ENCODE peak calls at places on chromosomes 1 and 21, in nine cellular contexts. N is MV-4-11; P is H54; T is ovary; X is AG08396; R is HTR-8/SVneo; K is stimulated activated CD4-positive, alpha-beta T cell treated with anti-CD3 and anti-CD28 coated beads, Interleukin-4, amount 100 ng/mL, for 1 hour; B is heart left ventricle; H is fibroblast of mammary gland. G is an unnamed sample.

GRCh38 chr1:160081261-160081936 is at the start of gene KCNJ9:
- DNase-seq in R (no peak), N (no peak), H (peak), K (no peak), B (no peak), P (no peak), T (no peak), X (peak), G (no peak)

GRCh38 chr1:55310517-55310927 is 95.4 kb upstream of the USP24 start:
- DNase-seq in T (no peak), B (no peak), K (no peak), X (peak), N (no peak), R (peak), H (peak), P (peak), G (no peak)

GRCh38 chr1:12553963-12554362 is 64.0 kb downstream of the DHRS3 start:
- DNase-seq in K (no peak), T (no peak), R (no peak), B (no peak), P (no peak), X (peak), H (peak), N (no peak), G (no peak)

GRCh38 chr1:89025928-89026327 is 3.3 kb upstream of the GBP3 start:
- DNase-seq in K (no peak), T (no peak), B (no peak), R (no peak), H (no peak), X (no peak), N (no peak), P (no peak), G (no peak)

GRCh38 chr1:9057851-9058250 is 11.6 kb downstream of the SLC2A5 start:
- DNase-seq in P (no peak), R (no peak), N (no peak), K (no peak), H (no peak), X (no peak), B (no peak), T (no peak), G (no peak)

GRCh38 chr1:221620437-221621384 is 121.2 kb downstream of the DUSP10 start:
- DNase-seq in T (no peak), K (no peak), X (no peak), H (peak), B (no peak), P (no peak), R (no peak), N (no peak), G (no peak)

GRCh38 chr1:206050655-206051235 is 2.2 kb upstream of the RHEX start:
- DNase-seq in X (no peak), R (no peak), N (peak), T (no peak), K (peak), B (no peak), P (no peak), H (no peak), G (no peak)

GRCh38 chr1:90045853-90046563 is 51.1 kb downstream of the ZNF326 start:
- DNase-seq in T (no peak), P (peak), K (peak), X (peak), B (no peak), N (no peak), R (peak), H (peak), G (no peak)

GRCh38 chr1:38746966-38747600 is 112.5 kb downstream of the RRAGC start:
- DNase-seq in B (no peak), K (no peak), N (no peak), R (no peak), P (no peak), H (no peak), T (no peak), X (no peak), G (no peak)

GRCh38 chr1:182575540-182576149 is 13.4 kb downstream of the RNASEL start:
- DNase-seq in B (no peak), R (peak), K (no peak), N (peak), T (no peak), H (peak), P (peak), X (no peak), G (no peak)

GRCh38 chr1:229884765-229885164 is 182.3 kb upstream of the GALNT2 start:
- DNase-seq in T (no peak), P (no peak), X (no peak), B (no peak), K (peak), R (no peak), H (no peak), N (no peak), G (no peak)

GRCh38 chr1:174890024-174890423 is 109.7 kb upstream of the CACYBP start:
- DNase-seq in N (no peak), R (no peak), K (no peak), X (no peak), T (no peak), H (no peak), P (no peak), B (no peak), G (no peak)

GRCh38 chr1:89632213-89633102 is 462 bp upstream of the LRRC8C start:
- DNase-seq in T (peak), R (peak), H (peak), X (peak), N (peak), K (peak), B (peak), P (peak), G (no peak)

GRCh38 chr1:55416164-55416842 is 201.1 kb upstream of the USP24 start:
- DNase-seq in N (no peak), X (no peak), H (no peak), K (no peak), T (no peak), R (no peak), B (no peak), P (no peak), G (no peak)

GRCh38 chr21:32096411-32096810 is 182.4 kb downstream of the MIS18A start:
- DNase-seq in T (no peak), P (peak), H (peak), X (peak), N (peak), K (no peak), R (no peak), B (no peak), G (peak)

GRCh38 chr1:94143809-94144176 is 22.8 kb upstream of the ABCA4 start:
- DNase-seq in R (no peak), B (no peak), N (no peak), X (no peak), H (no peak), P (no peak), K (no peak), T (no peak), G (no peak)

GRCh38 chr21:31351438-31351837 is 7.4 kb upstream of the TIAM1 start:
- DNase-seq in B (no peak), H (peak), X (no peak), K (no peak), R (peak), T (no peak), N (no peak), P (peak), G (no peak)

GRCh38 chr1:107110346-107110745 is 30.5 kb upstream of the NTNG1 start:
- DNase-seq in N (no peak), K (no peak), B (no peak), R (no peak), P (no peak), X (no peak), T (no peak), H (peak), G (no peak)

GRCh38 chr1:172723251-172723650 is 64.3 kb downstream of the FASLG start:
- DNase-seq in N (no peak), P (no peak), T (no peak), H (peak), B (no peak), K (no peak), R (no peak), X (no peak), G (no peak)

GRCh38 chr1:10528066-10529014 is 53.6 kb downstream of the PEX14 start:
- DNase-seq in T (no peak), K (no peak), R (peak), N (no peak), P (peak), H (peak), B (peak), X (peak), G (no peak)

GRCh38 chr21:26624983-26625519 is 52.0 kb upstream of the CYYR1 start:
- DNase-seq in N (no peak), R (no peak), K (no peak), P (no peak), X (no peak), H (no peak), B (no peak), T (no peak), G (no peak)

GRCh38 chr1:37930246-37931142 is 16.4 kb downstream of the INPP5B start:
- DNase-seq in P (no peak), T (no peak), H (no peak), K (peak), R (no peak), X (no peak), B (peak), N (peak), G (no peak)

GRCh38 chr1:160670701-160671100 is 23.9 kb upstream of the SLAMF1 start:
- DNase-seq in B (no peak), K (no peak), X (no peak), P (no peak), H (no peak), T (no peak), N (no peak), R (no peak), G (no peak)

GRCh38 chr21:25080706-25081495 is 526.4 kb downstream of the MRPL39 start:
- DNase-seq in H (peak), N (peak), P (no peak), B (no peak), R (no peak), X (no peak), T (no peak), K (no peak), G (no peak)

G was measured in iPS DF 6.9.